ENCODE peak calls at places on chromosomes 1 and 21, in ten cellular contexts. W is activated T-cell treated with anti-CD3 and anti-CD28 coated beads, Interleukin-2, amount 50 U/mL, for 72 hours; O is tibial nerve; K is MCF 10A; M is fibroblast of pulmonary artery; J is stimulated activated CD8-positive, alpha-beta memory T cell treated with anti-CD3 and anti-CD28 coated beads, Interleukin-4, amount 100 ng/mL, for 1 hour; H is fibroblast of the conjunctiva; F is activated CD4-positive, alpha-beta T cell treated with anti-CD3 and anti-CD28 coated beads, Interleukin-2, amount 10 ng/mL, durations not matched to agents 7 days and 5 days; G is A172; A is NCI-H1092 treated with DMSO at 0.1 percent for 48 hours. Z is an unnamed sample.

GRCh38 chr1:17485280-17485679 is 45.8 kb upstream of the RCC2 start:
- DNase-seq in G (no peak), W (no peak), J (no peak), M (peak; percentile 41), O (no peak), H (no peak), F (no peak), A (no peak), K (peak; percentile 38), Z (no peak)

GRCh38 chr1:6086358-6086757 is 40.7 kb downstream of the KCNAB2 start:
- DNase-seq in K (no peak), J (no peak), H (no peak), W (no peak), G (no peak), O (no peak), F (no peak), M (no peak), A (no peak), Z (no peak)

GRCh38 chr1:213266983-213267772 is 216.1 kb downstream of the RPS6KC1 start:
- DNase-seq in H (no peak), O (no peak), A (no peak), K (no peak), F (no peak), W (no peak), M (no peak), G (no peak), J (no peak), Z (no peak)

GRCh38 chr1:242401937-242402336 is 122.6 kb downstream of the PLD5 start:
- DNase-seq in J (no peak), K (no peak), O (no peak), M (no peak), A (no peak), H (no peak), G (no peak), F (no peak), W (no peak), Z (no peak)

GRCh38 chr1:206900149-206900548 is 2.9 kb downstream of the IL24 start:
- DNase-seq in W (no peak), K (no peak), H (no peak), G (no peak), F (no peak), M (no peak), O (no peak), A (no peak), J (no peak), Z (no peak)

GRCh38 chr1:93592636-93592949 is 89.0 kb downstream of the BCAR3 start:
- DNase-seq in G (no peak), W (no peak), A (no peak), O (no peak), H (no peak), M (no peak), J (no peak), K (no peak), F (no peak), Z (no peak)

GRCh38 chr21:44865561-44866280 is 7.8 kb downstream of the PTTG1IP start:
- DNase-seq in M (peak; percentile 17), H (no peak), G (no peak), O (no peak), F (peak; percentile 50), K (no peak), A (no peak), W (no peak), J (no peak), Z (peak; percentile 86)

GRCh38 chr1:220927442-220927841 is 48.2 kb downstream of the HLX start:
- DNase-seq in A (no peak), K (no peak), H (no peak), G (peak; percentile 22), O (no peak), F (no peak), W (no peak), J (no peak), M (no peak), Z (no peak)

GRCh38 chr1:195697130-195697529 is 911.1 kb downstream of the KCNT2 start:
- DNase-seq in G (no peak), M (no peak), A (no peak), K (no peak), H (no peak), J (no peak), O (no peak), W (no peak), F (no peak), Z (no peak)

GRCh38 chr1:155318082-155318481 is 2.6 kb upstream of the RUSC1 start:
- DNase-seq in W (no peak), M (no peak), J (no peak), A (no peak), O (no peak), F (no peak), K (no peak), H (no peak), G (no peak), Z (no peak)

GRCh38 chr1:168396940-168397680 is 116.4 kb downstream of the TBX19 start:
- DNase-seq in G (peak; percentile 65), A (no peak), F (no peak), H (no peak), J (no peak), M (no peak), W (no peak), K (peak; percentile 30), O (no peak), Z (no peak)

GRCh38 chr1:30051777-30052176 is 671.6 kb downstream of the MATN1 start:
- DNase-seq in G (no peak), O (no peak), K (no peak), H (no peak), F (no peak), M (no peak), A (no peak), W (no peak), J (no peak), Z (no peak)

GRCh38 chr1:16617101-16617727 is 3.9 kb upstream of the NBPF1 start:
- DNase-seq in H (no peak), M (no peak), O (peak; percentile 14), K (no peak), J (no peak), W (peak; percentile 9), A (no peak), F (peak; percentile 10), G (no peak), Z (no peak)

GRCh38 chr21:22314963-22315362 is 1316.8 kb downstream of the NCAM2 start:
- DNase-seq in M (no peak), A (no peak), G (no peak), W (no peak), H (no peak), O (no peak), F (no peak), J (no peak), K (no peak), Z (no peak)

GRCh38 chr1:121586369-121587229 is 401.8 kb downstream of the SRGAP2C start:
- DNase-seq in M (no peak), W (no peak), F (peak; percentile 7), A (no peak), J (no peak), G (peak; percentile 26), K (no peak), H (no peak), O (no peak), Z (no peak)

GRCh38 chr1:25561426-25562100 is 18.2 kb downstream of the LDLRAP1 start:
- DNase-seq in G (no peak), O (no peak), H (no peak), W (no peak), J (no peak), K (no peak), F (no peak), A (no peak), M (no peak), Z (no peak)

GRCh38 chr1:33654267-33654832 is 181.9 kb downstream of the ZSCAN20 start:
- DNase-seq in K (peak; percentile 24), J (no peak), H (no peak), F (no peak), A (peak; percentile 28), O (no peak), G (no peak), W (no peak), M (peak; percentile 3), Z (peak; percentile 5)

GRCh38 chr1:47212636-47213229 is 19.3 kb downstream of the TAL1 start:
- DNase-seq in J (no peak), K (no peak), W (no peak), M (no peak), F (no peak), A (no peak), O (no peak), G (no peak), H (no peak), Z (no peak)

GRCh38 chr1:241972703-241973375 is 15.3 kb downstream of the BECN2 start:
- DNase-seq in K (no peak), A (no peak), H (peak; percentile 62), G (peak; percentile 65), M (peak; percentile 3), W (no peak), J (no peak), F (no peak), O (no peak), Z (no peak)

GRCh38 chr1:46246548-46247432 is 773 bp upstream of the RAD54L start:
- DNase-seq in W (peak; percentile 68), G (no peak), O (peak; percentile 17), A (no peak), J (no peak), K (no peak), F (peak; percentile 62), M (peak; percentile 46), H (peak; percentile 18), Z (peak; percentile 51)